ENCODE peak calls at places on chromosomes 7 and 10, in nine cellular contexts. E is neural progenitor cell, K is heart right ventricle, M is aorta, J is psoas muscle, L is brain microvascular endothelial cell, X is mesendoderm, G is stomach, U is dorsolateral prefrontal cortex. H is an unnamed sample.

GRCh38 chr7:34087892-34088891 is 182.9 kb downstream of the BMPER start:
- DNase-seq in L (peak), M (no peak), X (peak), K (no peak), J (peak), U (no peak), E (peak), G (peak), H (no peak)

GRCh38 chr10:127798116-127798515 is 61.1 kb downstream of the FOXI2 start:
- DNase-seq in X (no peak), E (no peak), U (no peak), K (peak), G (no peak), L (no peak), J (no peak), M (no peak), H (no peak)

GRCh38 chr10:50541921-50542320 is 81.8 kb downstream of the SGMS1 start:
- DNase-seq in E (no peak), M (no peak), K (no peak), L (no peak), U (no peak), G (no peak), J (no peak), X (no peak), H (no peak)

GRCh38 chr10:22670796-22671195 is 43.6 kb downstream of the PIP4K2A start:
- DNase-seq in G (no peak), L (no peak), M (no peak), U (no peak), X (no peak), K (no peak), E (no peak), J (no peak), H (no peak)

GRCh38 chr7:75806560-75807307 is 6.9 kb downstream of the CCL24 start:
- DNase-seq in E (no peak), X (no peak), G (no peak), M (no peak), J (no peak), U (no peak), L (no peak), K (no peak), H (no peak)

GRCh38 chr7:155333346-155334234 is 35.9 kb downstream of the INSIG1 start:
- DNase-seq in L (no peak), J (no peak), K (no peak), U (no peak), M (no peak), X (no peak), G (no peak), E (no peak), H (no peak)

GRCh38 chr7:28890137-28890536 is 68.0 kb downstream of the TRIL start:
- DNase-seq in M (no peak), E (no peak), J (no peak), L (no peak), G (no peak), K (no peak), U (no peak), X (peak), H (no peak)

GRCh38 chr10:69338547-69339450 is 60.5 kb downstream of the HK1 start:
- DNase-seq in M (no peak), J (no peak), G (no peak), U (no peak), X (no peak), L (no peak), E (no peak), K (no peak), H (no peak)

GRCh38 chr10:1121311-1121970 is 65.3 kb downstream of the WDR37 start:
- DNase-seq in G (no peak), J (no peak), E (no peak), K (no peak), M (no peak), X (peak), U (no peak), L (no peak), H (no peak)

GRCh38 chr7:141118809-141119586 is 45.1 kb downstream of the TMEM178B start:
- DNase-seq in X (peak), E (no peak), J (no peak), M (no peak), U (no peak), K (no peak), G (no peak), L (no peak), H (no peak)

GRCh38 chr7:102390697-102391484 is 5.3 kb upstream of the PRKRIP1 start:
- DNase-seq in X (peak), G (peak), J (peak), K (peak), E (peak), L (peak), M (peak), U (peak), H (peak)

GRCh38 chr10:93941603-93942002 is 47.8 kb downstream of the SLC35G1 start:
- DNase-seq in X (no peak), E (no peak), K (no peak), L (no peak), M (no peak), J (no peak), G (no peak), U (no peak), H (no peak)

GRCh38 chr7:142961973-142962913 is at the start of gene KEL:
- DNase-seq in M (no peak), G (no peak), K (no peak), X (peak), E (no peak), L (no peak), U (no peak), J (no peak), H (no peak)

GRCh38 chr7:47763063-47763974 is 181.4 kb upstream of the TNS3 start:
- DNase-seq in U (no peak), E (peak), J (no peak), X (no peak), G (no peak), L (peak), M (no peak), K (no peak), H (no peak)

GRCh38 chr10:22833781-22834180 is 94.1 kb upstream of the ARMC3 start:
- DNase-seq in X (no peak), E (no peak), J (no peak), G (no peak), L (no peak), M (no peak), U (no peak), K (no peak), H (no peak)

GRCh38 chr10:110834622-110835219 is 37.0 kb upstream of the PDCD4 start:
- DNase-seq in E (peak), J (no peak), X (peak), L (no peak), G (peak), M (peak), U (no peak), K (peak), H (no peak)

GRCh38 chr10:88278912-88279311 is 304.2 kb downstream of the RNLS start:
- DNase-seq in L (peak), K (no peak), J (no peak), U (no peak), E (no peak), M (no peak), G (no peak), X (no peak), H (no peak)

GRCh38 chr7:6510476-6511133 is 40.7 kb downstream of the GRID2IP start:
- DNase-seq in E (no peak), U (no peak), X (no peak), J (no peak), K (no peak), M (no peak), L (no peak), G (no peak), H (no peak)

GRCh38 chr7:116426428-116427156 is 72.9 kb upstream of the CAV2 start:
- DNase-seq in J (no peak), U (no peak), K (peak), G (peak), M (no peak), X (peak), E (no peak), L (peak), H (no peak)

GRCh38 chr10:31739759-31740158 is 188.9 kb downstream of the ARHGAP12 start:
- DNase-seq in J (no peak), E (no peak), M (no peak), X (peak), U (no peak), G (no peak), K (no peak), L (peak), H (no peak)

GRCh38 chr7:150715293-150715692 is 1.1 kb upstream of the GIMAP1 start:
- DNase-seq in X (no peak), E (no peak), K (no peak), M (no peak), J (no peak), U (no peak), G (no peak), L (no peak), H (no peak)

GRCh38 chr10:72333111-72334012 is 21.4 kb downstream of the DNAJB12 start:
- DNase-seq in L (no peak), M (no peak), U (no peak), J (no peak), K (no peak), X (no peak), G (no peak), E (no peak), H (no peak)

GRCh38 chr10:95745487-95745886 is 10.5 kb upstream of the ENTPD1 start:
- DNase-seq in M (no peak), K (no peak), E (no peak), X (no peak), G (no peak), J (no peak), U (no peak), L (no peak), H (no peak)

GRCh38 chr7:120725376-120726039 is 132.4 kb downstream of the TSPAN12 start:
- DNase-seq in L (peak), E (peak), M (no peak), U (no peak), J (no peak), G (no peak), K (no peak), X (peak), H (no peak)

GRCh38 chr10:62759599-62760175 is 44.8 kb upstream of the ADO start:
- DNase-seq in K (no peak), J (no peak), X (no peak), E (no peak), U (no peak), L (no peak), M (no peak), G (no peak), H (no peak)

GRCh38 chr7:121041516-121042148 is 53.1 kb downstream of the CPED1 start:
- DNase-seq in L (peak), J (no peak), G (no peak), M (no peak), X (peak), E (no peak), U (no peak), K (no peak), H (no peak)

GRCh38 chr7:36487756-36488336 is 98.2 kb downstream of the ANLN start:
- DNase-seq in J (no peak), L (peak), X (peak), E (peak), K (no peak), G (no peak), M (no peak), U (no peak), H (no peak)

GRCh38 chr10:72744566-72744965 is 52.6 kb downstream of the MCU start:
- DNase-seq in J (no peak), K (no peak), X (no peak), M (no peak), U (no peak), E (peak), G (no peak), L (no peak), H (no peak)

GRCh38 chr10:11026761-11027160 is 9.1 kb downstream of the CELF2 start:
- DNase-seq in U (peak), X (no peak), J (no peak), L (no peak), K (no peak), E (no peak), G (no peak), M (no peak), H (no peak)

GRCh38 chr7:19749658-19750057 is 23.8 kb downstream of the TMEM196 start:
- DNase-seq in X (no peak), M (no peak), L (no peak), J (no peak), G (no peak), U (no peak), K (no peak), E (no peak), H (no peak)

GRCh38 chr7:2855386-2855785 is 11.3 kb upstream of the GNA12 start:
- DNase-seq in E (no peak), U (no peak), J (no peak), L (no peak), G (no peak), M (no peak), K (no peak), X (no peak), H (no peak)

GRCh38 chr10:113019692-113020424 is 69.8 kb downstream of the TCF7L2 start:
- DNase-seq in X (no peak), J (no peak), E (peak), L (no peak), U (no peak), K (no peak), M (no peak), G (no peak), H (no peak)

GRCh38 chr10:13960603-13961002 is 370.1 kb downstream of the FRMD4A start:
- DNase-seq in L (no peak), M (no peak), X (no peak), U (no peak), J (no peak), G (no peak), E (no peak), K (no peak), H (no peak)

GRCh38 chr7:131867461-131867860 is 311.0 kb upstream of the PODXL start:
- DNase-seq in J (no peak), G (no peak), E (no peak), M (no peak), L (no peak), U (no peak), X (peak), K (no peak), H (no peak)

GRCh38 chr7:74051629-74052410 is 23.8 kb downstream of the ELN start:
- DNase-seq in J (no peak), K (no peak), G (peak), L (no peak), U (no peak), X (peak), M (peak), E (peak), H (no peak)

GRCh38 chr10:3150961-3151360 is 21.6 kb downstream of the PITRM1 start:
- DNase-seq in J (no peak), M (no peak), L (no peak), X (no peak), E (no peak), U (no peak), G (no peak), K (no peak), H (no peak)

GRCh38 chr10:42951486-42952251 is 125.2 kb upstream of the RET start:
- DNase-seq in E (peak), L (no peak), G (peak), U (peak), M (no peak), J (peak), K (peak), X (peak), H (no peak)

GRCh38 chr10:42953684-42954674 is 122.9 kb upstream of the RET start:
- DNase-seq in U (peak), J (no peak), M (no peak), G (peak), E (no peak), K (no peak), X (no peak), L (no peak), H (no peak)

GRCh38 chr10:42950606-42951485 is 126.0 kb upstream of the RET start:
- DNase-seq in M (no peak), U (peak), K (no peak), J (no peak), L (no peak), E (no peak), X (no peak), G (peak), H (no peak)

GRCh38 chr10:42952931-42953683 is 123.8 kb upstream of the RET start:
- DNase-seq in X (no peak), U (peak), G (peak), L (no peak), M (no peak), E (no peak), J (no peak), K (no peak), H (no peak)

GRCh38 chr10:42952358-42952757 is 124.5 kb upstream of the RET start:
- DNase-seq in U (peak), K (peak), E (peak), L (no peak), G (peak), J (peak), X (peak), M (no peak), H (no peak)
- H3K27ac ChIP-seq in U (no peak), K (peak), E (no peak), L (no peak), G (no peak), J (no peak), X (peak), M (no peak), H (no peak)

DNA sequence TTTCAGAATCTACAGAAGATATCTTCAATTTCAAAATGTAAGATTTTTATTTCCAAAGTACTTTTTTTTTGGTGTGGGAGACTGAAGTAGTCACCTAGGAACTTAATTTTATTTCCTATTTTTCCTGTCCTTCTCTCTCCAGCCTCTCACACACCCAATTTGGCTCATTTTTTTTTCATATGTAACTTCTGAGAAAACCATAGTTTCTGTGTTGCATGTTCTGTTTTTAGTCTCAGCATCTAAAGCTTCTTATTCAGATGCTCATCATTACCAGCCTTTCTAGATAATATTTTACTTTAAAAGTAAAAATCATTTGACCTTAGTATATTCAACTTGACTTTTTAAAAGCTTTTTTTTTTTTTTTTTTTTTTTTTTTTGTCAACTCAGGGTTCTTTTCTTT is 73.8 kb upstream of the LSM8 start:
- DNase-seq in L (no peak), G (no peak), U (no peak), J (no peak), K (no peak), M (no peak), X (no peak), E (no peak), H (no peak)
- H3K27ac ChIP-seq in L (no peak), G (no peak), U (no peak), J (no peak), K (no peak), M (no peak), X (no peak), E (no peak), H (no peak)

GRCh38 chr7:99497771-99498545 is 2.1 kb downstream of the ZNF394 start:
- DNase-seq in L (no peak), M (no peak), K (no peak), J (no peak), G (no peak), E (no peak), X (no peak), U (no peak), H (no peak)
- H3K27ac ChIP-seq in L (no peak), M (no peak), K (no peak), J (no peak), G (no peak), E (no peak), X (no peak), U (no peak), H (no peak)

GRCh38 chr10:132628966-132629900 is 91.6 kb downstream of the INPP5A start:
- DNase-seq in X (no peak), M (peak), K (no peak), U (peak), E (no peak), J (peak), L (no peak), G (no peak), H (no peak)

GRCh38 chr10:132631348-132631735 is 93.8 kb downstream of the INPP5A start:
- DNase-seq in J (peak), U (peak), X (no peak), E (no peak), L (peak), G (peak), K (peak), M (peak), H (no peak)

GRCh38 chr10:132630666-132631347 is 93.2 kb downstream of the INPP5A start:
- DNase-seq in L (no peak), M (peak), U (peak), K (peak), X (no peak), E (no peak), G (peak), J (peak), H (no peak)

GRCh38 chr10:132632091-132632561 is 94.5 kb downstream of the INPP5A start:
- DNase-seq in K (peak), U (peak), L (no peak), X (no peak), E (no peak), G (no peak), J (peak), M (peak), H (peak)

GRCh38 chr10:132630156-132630555 is 92.6 kb downstream of the INPP5A start:
- DNase-seq in X (no peak), M (no peak), E (no peak), L (no peak), K (no peak), G (no peak), J (no peak), U (no peak), H (no peak)
- H3K27ac ChIP-seq in X (no peak), M (peak), E (no peak), L (no peak), K (peak), G (peak), J (peak), U (no peak), H (no peak)

DNA sequence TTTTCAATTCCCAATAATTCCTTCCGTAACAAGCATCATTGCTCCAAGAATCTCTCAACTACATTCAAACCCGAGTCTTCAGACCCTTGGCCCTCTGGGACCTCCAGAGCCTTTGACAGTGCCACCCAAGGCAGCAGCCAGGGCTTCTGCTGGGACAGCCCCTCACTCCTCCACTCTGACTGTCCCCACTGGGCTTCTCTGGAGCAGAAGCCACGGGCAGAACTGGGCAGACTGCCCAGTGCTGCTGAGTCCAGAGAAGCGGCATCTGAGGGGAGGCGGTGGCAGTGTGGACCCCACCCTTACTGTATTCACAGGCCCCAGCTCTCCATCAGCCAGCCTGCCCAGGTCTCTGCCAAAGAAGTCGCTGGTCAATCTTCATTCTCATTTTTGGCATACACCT is 8.8 kb downstream of the CYREN start:
- DNase-seq in G (no peak), J (no peak), L (no peak), E (no peak), M (no peak), K (no peak), U (no peak), X (no peak), H (no peak)
- H3K27ac ChIP-seq in G (peak), J (peak), L (no peak), E (no peak), M (no peak), K (peak), U (no peak), X (no peak), H (peak)

GRCh38 chr10:24344279-24344678 is 135.3 kb downstream of the KIAA1217 start:
- DNase-seq in E (no peak), X (no peak), M (no peak), G (no peak), U (no peak), J (no peak), L (peak), K (no peak), H (no peak)
- H3K27ac ChIP-seq in E (no peak), X (no peak), M (peak), G (peak), U (no peak), J (peak), L (peak), K (peak), H (no peak)

DNA sequence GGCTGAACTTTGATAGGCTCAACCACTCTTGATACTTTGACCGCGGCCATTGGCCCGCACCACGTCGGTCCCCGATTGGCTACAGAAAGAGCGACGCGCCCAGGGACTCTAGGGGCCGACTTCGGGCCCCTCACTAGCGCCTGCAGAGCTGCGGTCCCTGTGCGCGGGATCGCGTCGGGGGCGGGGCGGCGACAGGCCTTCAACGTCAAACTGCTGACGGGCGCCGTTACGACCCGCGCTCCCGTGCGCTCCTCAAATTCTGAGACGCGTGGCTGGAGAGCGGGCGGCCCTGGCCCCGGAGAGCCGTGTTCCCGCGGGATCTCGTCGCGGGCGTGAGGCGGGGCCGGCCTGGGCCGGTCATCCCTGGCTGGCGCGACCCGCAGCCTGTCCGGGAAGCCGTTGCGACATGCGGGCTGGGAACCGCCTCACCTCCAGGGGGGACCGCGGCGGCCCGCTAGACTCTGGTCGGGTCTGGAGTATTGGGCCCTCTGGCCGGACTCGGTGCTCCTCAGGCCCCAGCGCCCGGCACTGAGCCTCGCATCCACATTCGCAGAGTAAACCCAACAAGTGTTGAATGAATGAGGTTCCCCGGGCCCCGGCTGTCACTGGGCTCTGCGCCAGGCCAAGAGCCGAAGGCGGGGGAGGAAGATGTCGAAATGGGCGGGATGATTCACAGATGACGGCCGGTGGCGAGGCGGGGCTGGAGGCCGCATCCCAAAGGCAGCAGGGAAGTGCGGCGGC is 644 bp upstream of the SLC25A28 start:
- DNase-seq in U (peak), K (peak), L (peak), E (peak), J (peak), X (peak), M (peak), G (peak), H (peak)
- H3K27ac ChIP-seq in U (peak), K (peak), L (peak), E (peak), J (peak), X (peak), M (peak), G (peak), H (peak)

H was measured in substantia nigra.